ENCODE peak calls at places on chromosomes 1 and 21, in four cellular contexts. B is H1, G is K562, L is HepG2. A is an unnamed sample.

GRCh38 chr1:246068619-246069509 is 438.2 kb downstream of the SMYD3 start:
- DNase-seq in G (peak; percentile 78), B (no peak), L (no peak), A (no peak)

GRCh38 chr1:983736-984475 is 2.0 kb upstream of the PERM1 start:
- DNase-seq in L (no peak), G (peak; percentile 87), B (peak; percentile 92), A (no peak)

GRCh38 chr1:31208361-31208945 is 31.2 kb downstream of the NKAIN1 start:
- DNase-seq in L (peak; percentile 43), G (no peak), B (no peak), A (no peak)

GRCh38 chr1:170903961-170904360 is 31.4 kb upstream of the MROH9 start:
- DNase-seq in L (no peak), B (no peak), G (no peak), A (no peak)

GRCh38 chr1:174769961-174770549 is 229.7 kb upstream of the CACYBP start:
- DNase-seq in B (no peak), G (peak; percentile 46), L (peak; percentile 49), A (peak; percentile 51)

GRCh38 chr1:62070384-62071011 is 124.2 kb upstream of the L1TD1 start:
- DNase-seq in G (peak; percentile 16), B (no peak), L (no peak), A (peak; percentile 31)

GRCh38 chr21:38327984-38328383 is 71.2 kb downstream of the KCNJ15 start:
- DNase-seq in G (no peak), L (no peak), B (no peak), A (no peak)

GRCh38 chr1:203038891-203039608 is 12.8 kb downstream of the PPFIA4 start:
- DNase-seq in G (peak; percentile 81), L (peak; percentile 34), B (peak; percentile 86), A (peak; percentile 57)

GRCh38 chr1:113394043-113394862 is 3.9 kb downstream of the MAGI3 start:
- DNase-seq in G (no peak), B (no peak), L (peak; percentile 72), A (no peak)

GRCh38 chr1:235527196-235527814 is 23.1 kb upstream of the B3GALNT2 start:
- DNase-seq in G (no peak), L (no peak), B (no peak), A (no peak)

DNA sequence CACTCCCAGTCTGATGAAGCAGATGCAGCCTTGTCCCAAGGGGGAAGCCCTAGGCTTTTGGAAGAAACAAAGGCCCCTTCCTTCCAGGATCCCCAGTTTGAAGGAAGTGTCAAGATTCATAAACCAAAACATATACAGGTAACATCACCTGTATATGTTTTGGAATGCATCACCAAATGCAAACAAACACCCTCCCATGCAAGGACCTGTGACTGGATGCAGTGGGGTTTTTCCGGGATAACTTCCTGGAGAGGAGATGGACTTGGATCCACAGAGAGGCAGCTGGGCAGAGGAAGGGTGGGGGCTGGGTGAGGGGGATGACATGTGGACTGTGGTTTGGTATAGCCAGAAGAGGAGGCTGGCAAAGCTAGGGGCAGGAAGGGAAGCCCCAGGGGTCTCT is 1.5 kb upstream of the PLA2G2F start:
- DNase-seq in B (no peak), G (no peak), L (no peak), A (no peak)
- H3K9ac ChIP-seq in B (no peak overlapping the region), G (no peak overlapping the region), L (no peak overlapping the region), A (no peak overlapping the region)

GRCh38 chr1:221159608-221160007 is 280.4 kb downstream of the HLX start:
- DNase-seq in L (no peak), G (no peak), B (no peak), A (no peak)

GRCh38 chr1:221162939-221163338 is 283.7 kb downstream of the HLX start:
- DNase-seq in G (no peak), L (no peak), B (no peak), A (no peak)

GRCh38 chr1:221162352-221162751 is 283.1 kb downstream of the HLX start:
- DNase-seq in G (no peak), B (no peak), L (no peak), A (peak; percentile 28)

GRCh38 chr1:221164029-221164428 is 284.8 kb downstream of the HLX start:
- DNase-seq in B (no peak), G (no peak), L (no peak), A (peak; percentile 71)

GRCh38 chr1:221161571-221162041 is 282.4 kb downstream of the HLX start:
- DNase-seq in L (no peak), G (no peak), B (no peak), A (peak; percentile 94)
- TF ChIP-seq JUN in L (no peak), G (no peak), B (no peak), A (peak; percentile 46)

GRCh38 chr1:40532062-40532389 is 589 bp downstream of the ZNF684 start:
- DNase-seq in G (no peak), L (no peak), B (no peak), A (no peak)

GRCh38 chr1:40530735-40531380 is 579 bp upstream of the ZNF684 start:
- DNase-seq in L (no peak), B (no peak), G (peak; percentile 37), A (no peak)

GRCh38 chr1:40534589-40534988 is 3.2 kb downstream of the ZNF684 start:
- DNase-seq in G (no peak), B (no peak), L (no peak), A (no peak)

GRCh38 chr1:40532844-40533424 is 1.5 kb downstream of the ZNF684 start:
- DNase-seq in G (peak; percentile 65), L (peak; percentile 73), B (no peak), A (peak; percentile 75)

GRCh38 chr1:40531381-40532061 is at the start of gene ZNF684:
- DNase-seq in B (peak; percentile 73), L (peak; percentile 96), G (peak; percentile 97), A (peak; percentile 92)
- H3K9ac ChIP-seq in B (peak within 1 kb of the TSS; percentile 89), L (peak within 1 kb of the TSS; percentile 83), G (peak within 1 kb of the TSS; percentile 91), A (peak within 1 kb of the TSS; percentile 71)

GRCh38 chr1:53272349-53272748 is 34.0 kb upstream of the MAGOH start:
- DNase-seq in G (no peak), B (no peak), L (no peak), A (no peak)
- TF ChIP-seq JUN in G (no peak), B (no peak), L (no peak), A (no peak)